ENCODE peak calls at places on chromosomes 16 and 17, in five cellular contexts. C is stomach, Q is HCT116, J is IMR-90, V is tibial nerve. E is an unnamed sample.

GRCh38 chr16:3977376-3977775 is 96.9 kb upstream of the CREBBP start:
- DNase-seq in C (no peak), J (no peak), Q (no peak), V (no peak), E (no peak)

GRCh38 chr17:10579270-10579669 is 29.8 kb upstream of the MYH2 start:
- DNase-seq in V (no peak), Q (no peak), C (no peak), J (no peak), E (no peak)

GRCh38 chr16:83704656-83705055 is 103.1 kb upstream of the HSBP1 start:
- DNase-seq in C (no peak), J (no peak), Q (no peak), V (no peak), E (no peak)

GRCh38 chr17:16980813-16981731 is 9.2 kb upstream of the TNFRSF13B start:
- DNase-seq in J (no peak), V (no peak), C (no peak), Q (no peak), E (no peak)

GRCh38 chr16:14301150-14302030 is 230.3 kb downstream of the MRTFB start:
- DNase-seq in V (peak), C (peak), Q (no peak), J (no peak), E (peak)

GRCh38 chr17:21239680-21240374 is 13.4 kb downstream of the NATD1 start:
- DNase-seq in V (no peak), Q (no peak), C (no peak), J (peak), E (peak)

GRCh38 chr16:73151225-73151624 is 103.3 kb upstream of the ZFHX3 start:
- DNase-seq in C (no peak), Q (no peak), V (no peak), J (no peak), E (no peak)

GRCh38 chr17:80475949-80476876 is at the start of gene NPTX1:
- DNase-seq in Q (no peak), V (no peak), J (no peak), C (no peak), E (no peak)

GRCh38 chr17:27257031-27257357 is 36.9 kb upstream of the WSB1 start:
- DNase-seq in Q (no peak), J (no peak), C (no peak), V (no peak), E (no peak)

GRCh38 chr17:1005361-1005946 is 8.5 kb downstream of the TIMM22 start:
- DNase-seq in J (peak), C (peak), V (no peak), Q (no peak), E (peak)

GRCh38 chr17:44353656-44354331 is 8.7 kb downstream of the GRN start:
- DNase-seq in Q (no peak), J (no peak), C (peak), V (no peak), E (peak)

GRCh38 chr17:50344712-50345380 is 1.1 kb upstream of the XYLT2 start:
- DNase-seq in Q (no peak), V (no peak), J (no peak), C (peak), E (no peak)

GRCh38 chr17:6145946-6146345 is 75.8 kb downstream of the WSCD1 start:
- DNase-seq in Q (no peak), J (no peak), C (no peak), V (no peak), E (no peak)

GRCh38 chr17:38747385-38748328 is 479 bp downstream of the PCGF2 start:
- DNase-seq in C (no peak), V (peak), Q (no peak), J (no peak), E (no peak)

GRCh38 chr17:29557085-29557697 is 9.6 kb downstream of the ABHD15 start:
- DNase-seq in Q (no peak), C (no peak), V (no peak), J (peak), E (peak)

GRCh38 chr16:67857547-67858233 is 10.2 kb upstream of the CENPT start:
- DNase-seq in Q (no peak), V (peak), J (peak), C (peak), E (peak)

GRCh38 chr17:2138318-2138717 is 83.4 kb downstream of the HIC1 start:
- DNase-seq in C (no peak), Q (no peak), V (no peak), J (no peak), E (no peak)

GRCh38 chr16:88770459-88771293 is 14.3 kb downstream of the PIEZO1 start:
- DNase-seq in C (peak), V (no peak), J (peak), Q (peak), E (peak)

GRCh38 chr17:37162800-37163199 is 213.0 kb upstream of the C17orf78 start:
- DNase-seq in J (no peak), V (no peak), Q (no peak), C (no peak), E (no peak)

GRCh38 chr17:59342681-59343127 is 11.2 kb downstream of the YPEL2 start:
- DNase-seq in V (no peak), J (no peak), C (no peak), Q (no peak), E (no peak)

GRCh38 chr17:7352910-7353635 is 1.1 kb downstream of the KCTD11 start:
- DNase-seq in V (no peak), J (no peak), C (no peak), Q (no peak), E (no peak)

GRCh38 chr16:30186782-30187555 is 3.6 kb downstream of the CORO1A start:
- DNase-seq in C (peak), Q (no peak), J (no peak), V (peak), E (peak)

GRCh38 chr16:14181371-14182050 is 110.4 kb downstream of the MRTFB start:
- DNase-seq in Q (no peak), C (no peak), V (no peak), J (peak), E (no peak)

GRCh38 chr17:73255671-73256181 is 6.0 kb downstream of the CPSF4L start:
- DNase-seq in V (peak), C (peak), J (peak), Q (peak), E (peak)

GRCh38 chr16:9007177-9007794 is 43.6 kb upstream of the USP7 start:
- DNase-seq in J (peak), V (no peak), Q (no peak), C (no peak), E (no peak)

GRCh38 chr17:80931421-80932265 is 60.0 kb upstream of the CHMP6 start:
- DNase-seq in J (peak), Q (peak), C (no peak), V (no peak), E (no peak)

GRCh38 chr17:35612924-35613521 is 25.9 kb downstream of the AP2B1 start:
- DNase-seq in Q (peak), J (peak), V (peak), C (peak), E (peak)

GRCh38 chr16:30049871-30050270 is 15.7 kb upstream of the ALDOA start:
- DNase-seq in Q (no peak), J (no peak), V (no peak), C (no peak), E (no peak)

GRCh38 chr16:80924372-80924978 is 82.2 kb downstream of the CMC2 start:
- DNase-seq in V (peak), C (peak), Q (peak), J (peak), E (peak)

GRCh38 chr16:70454221-70455034 is at the start of gene FCSK:
- DNase-seq in J (peak), V (peak), C (peak), Q (peak), E (peak)
- TF ChIP-seq POLR2A in J (no peak), V (no peak), C (no peak), Q (no peak), E (no peak)

GRCh38 chr17:74380086-74380958 is 13.0 kb downstream of the GPR142 start:
- DNase-seq in J (no peak), Q (peak), C (peak), V (no peak), E (no peak)
- TF ChIP-seq POLR2A in J (no peak), Q (no peak), C (no peak), V (no peak), E (no peak)

DNA sequence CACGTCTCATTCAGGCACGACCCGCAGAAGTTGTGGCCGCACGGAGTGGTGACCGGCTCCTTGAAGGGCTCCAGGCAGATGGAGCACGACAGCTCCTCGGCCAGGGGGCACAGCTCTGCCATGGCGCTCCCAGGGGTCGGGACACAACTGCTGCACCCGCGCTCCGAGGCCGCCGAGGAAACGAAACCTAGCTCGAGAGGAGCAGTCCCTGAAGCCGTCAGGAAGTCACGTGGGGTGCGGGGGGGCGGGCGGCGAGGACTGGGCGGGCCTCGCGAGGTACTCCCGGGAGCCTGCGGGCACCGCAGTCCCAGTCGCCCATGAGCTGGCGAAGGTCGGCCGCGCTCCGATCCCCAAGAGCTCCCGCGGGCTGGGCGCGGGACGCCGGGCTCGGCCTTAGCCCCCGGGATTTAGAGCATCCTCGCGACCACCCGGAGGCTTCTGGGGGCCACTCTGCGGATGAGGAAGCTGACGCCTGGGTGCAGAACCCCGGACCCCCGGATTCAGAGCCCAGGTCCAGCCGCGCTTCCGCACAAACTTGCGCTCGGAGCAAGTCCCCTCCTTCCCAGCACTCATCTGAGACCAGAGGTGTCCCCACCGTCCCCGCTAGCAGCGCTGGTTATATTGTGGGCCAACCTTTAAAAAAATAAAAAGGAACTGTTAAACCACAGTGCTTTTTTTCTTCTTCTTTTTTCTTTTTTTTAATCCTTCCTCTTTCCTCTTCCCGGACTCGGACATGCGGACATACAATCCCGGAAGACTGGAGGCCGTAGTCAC is at the start of gene TRIM25:
- DNase-seq in V (peak), Q (peak), C (peak), J (peak), E (peak)
- TF ChIP-seq POLR2A in V (peak), Q (peak), C (no peak), J (peak), E (peak)

GRCh38 chr16:69748694-69749345 is 5.9 kb downstream of the NOB1 start:
- DNase-seq in C (no peak), V (no peak), Q (no peak), J (no peak), E (no peak)

GRCh38 chr16:69754143-69754468 is 620 bp downstream of the NOB1 start:
- DNase-seq in J (no peak), Q (no peak), V (no peak), C (no peak), E (no peak)

GRCh38 chr16:69756705-69757104 is 2.0 kb upstream of the NOB1 start:
- DNase-seq in Q (no peak), V (no peak), C (no peak), J (no peak), E (no peak)

DNA sequence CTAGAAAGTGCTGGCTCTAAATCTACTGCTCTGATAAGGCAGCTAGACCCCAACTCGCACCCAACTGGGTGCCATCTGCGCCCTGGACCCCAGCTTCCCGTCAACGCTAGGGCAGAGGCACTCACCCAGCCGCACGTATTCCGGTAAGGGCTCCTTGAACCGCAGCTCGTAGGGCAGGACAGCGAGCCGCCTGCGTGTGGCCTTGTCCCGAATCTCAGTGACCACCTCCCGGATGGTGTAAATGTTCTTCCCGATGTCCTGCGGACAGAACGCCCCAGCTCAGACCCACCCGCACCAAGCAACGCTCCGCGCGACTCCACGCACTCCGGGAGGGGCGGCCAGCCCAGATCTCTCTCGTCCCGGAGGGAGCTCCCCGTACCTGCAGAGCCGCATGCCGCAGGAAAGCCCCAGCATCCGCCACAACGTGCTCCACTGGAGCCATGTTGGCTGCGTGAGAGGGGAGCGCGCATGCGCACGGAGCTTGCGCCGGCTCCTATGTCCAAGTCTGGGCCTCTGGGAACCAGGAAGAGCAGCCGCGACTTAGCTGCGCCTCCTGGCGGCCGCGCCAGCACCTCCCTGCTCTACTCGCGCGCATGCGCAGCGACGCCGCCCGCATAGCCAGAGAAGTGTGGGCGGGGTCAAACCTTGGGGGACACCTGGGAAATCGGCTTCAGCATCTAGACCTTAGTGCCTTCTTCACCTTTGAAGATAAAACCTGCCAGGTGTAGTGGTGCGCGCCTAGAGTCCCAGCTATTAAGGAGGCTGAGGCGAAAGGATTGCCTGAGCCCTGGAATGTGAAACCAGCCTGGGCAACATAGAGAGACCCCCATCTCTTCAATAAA is at the start of gene NOB1:
- DNase-seq in J (peak), C (peak), Q (peak), V (peak), E (peak)
- TF ChIP-seq POLR2A in J (peak), C (no peak), Q (peak), V (peak), E (peak)